ENCODE peak calls at places on chromosome 1, in nine cellular contexts. B, E, V, W, O, T, A, R and U are unnamed samples.

GRCh38 chr1:40384887-40385286 is 11.4 kb downstream of the SMAP2 start:
- DNase-seq in B (no peak), E (no peak), V (no peak), W (no peak), O (no peak), T (no peak), A (no peak), R (no peak), U (no peak)

GRCh38 chr1:176110203-176110602 is 96.9 kb downstream of the COP1 start:
- DNase-seq in B (no peak), E (no peak), V (no peak), W (no peak), O (no peak), T (no peak), A (no peak), R (no peak), U (no peak)

GRCh38 chr1:116325922-116326321 is 47.1 kb upstream of the ATP1A1 start:
- DNase-seq in B (no peak), E (no peak), V (no peak), W (no peak), O (peak), T (no peak), A (no peak), R (no peak), U (no peak)

GRCh38 chr1:217674330-217674729 is 43.2 kb downstream of the SPATA17 start:
- DNase-seq in B (no peak), E (no peak), V (no peak), W (peak), O (no peak), T (no peak), A (no peak), R (no peak), U (no peak)

GRCh38 chr1:240027059-240027462 is 64.6 kb upstream of the FMN2 start:
- DNase-seq in B (peak), E (peak), V (peak), W (no peak), O (peak), T (peak), A (no peak), R (peak), U (peak)

GRCh38 chr1:165666152-165666551 is 32.2 kb downstream of the ALDH9A1 start:
- DNase-seq in B (peak), E (peak), V (no peak), W (no peak), O (no peak), T (no peak), A (no peak), R (no peak), U (no peak)

GRCh38 chr1:109963864-109964263 is 20.7 kb upstream of the AHCYL1 start:
- DNase-seq in B (no peak), E (no peak), V (no peak), W (no peak), O (no peak), T (no peak), A (no peak), R (no peak), U (no peak)

GRCh38 chr1:9084883-9085282 is 15.4 kb upstream of the SLC2A5 start:
- DNase-seq in B (no peak), E (no peak), V (no peak), W (no peak), O (no peak), T (no peak), A (no peak), R (no peak), U (no peak)

GRCh38 chr1:37471345-37472231 is 2.8 kb upstream of the ZC3H12A start:
- DNase-seq in B (peak), E (peak), V (no peak), W (peak), O (peak), T (peak), A (no peak), R (peak), U (peak)